ENCODE peak calls at places on chromosomes 6 and 20, in seven cellular contexts. One of them, this sample, is unnamed.

GRCh38 chr20:7492257-7492656 is 448.0 kb downstream of the HAO1 start:
- DNase-seq in fibroblast of the aortic adventitia: no peak
- DNase-seq in breast epithelium: no peak
- DNase-seq in K562: no peak
- DNase-seq in spleen: no peak
- DNase-seq in heart right ventricle: no peak
- DNase-seq in A549: no peak
- DNase-seq in this sample: no peak

GRCh38 chr20:1375515-1375914 is 17.3 kb downstream of the FKBP1A start:
- DNase-seq in breast epithelium: no peak
- DNase-seq in heart right ventricle: no peak
- DNase-seq in K562: no peak
- DNase-seq in fibroblast of the aortic adventitia: peak
- DNase-seq in spleen: no peak
- DNase-seq in A549: no peak
- DNase-seq in this sample: peak

GRCh38 chr6:115740907-115741306 is 319.8 kb downstream of the FRK start:
- DNase-seq in heart right ventricle: no peak
- DNase-seq in fibroblast of the aortic adventitia: no peak
- DNase-seq in breast epithelium: no peak
- DNase-seq in A549: no peak
- DNase-seq in K562: no peak
- DNase-seq in spleen: no peak
- DNase-seq in this sample: no peak

GRCh38 chr6:38178584-38178886 is 359.0 kb downstream of the ZFAND3 start:
- DNase-seq in K562: no peak
- DNase-seq in spleen: peak
- DNase-seq in fibroblast of the aortic adventitia: no peak
- DNase-seq in heart right ventricle: no peak
- DNase-seq in breast epithelium: peak
- DNase-seq in A549: no peak
- DNase-seq in this sample: no peak

GRCh38 chr20:38985603-38986170 is 23.5 kb downstream of the DHX35 start:
- DNase-seq in breast epithelium: no peak
- DNase-seq in K562: no peak
- DNase-seq in A549: no peak
- DNase-seq in heart right ventricle: no peak
- DNase-seq in spleen: no peak
- DNase-seq in fibroblast of the aortic adventitia: peak
- DNase-seq in this sample: peak

GRCh38 chr20:2084703-2085102 is 16.9 kb upstream of the STK35 start:
- DNase-seq in spleen: no peak
- DNase-seq in heart right ventricle: no peak
- DNase-seq in K562: no peak
- DNase-seq in fibroblast of the aortic adventitia: peak
- DNase-seq in A549: no peak
- DNase-seq in breast epithelium: no peak
- DNase-seq in this sample: peak

GRCh38 chr20:33338465-33339258 is 55.6 kb downstream of the BPIFB1 start:
- DNase-seq in A549: no peak
- DNase-seq in heart right ventricle: no peak
- DNase-seq in breast epithelium: no peak
- DNase-seq in K562: no peak
- DNase-seq in fibroblast of the aortic adventitia: no peak
- DNase-seq in spleen: no peak
- DNase-seq in this sample: no peak

GRCh38 chr6:27154696-27155095 is 92.8 kb upstream of the PRSS16 start:
- DNase-seq in breast epithelium: no peak
- DNase-seq in K562: no peak
- DNase-seq in heart right ventricle: no peak
- DNase-seq in spleen: no peak
- DNase-seq in fibroblast of the aortic adventitia: no peak
- DNase-seq in A549: no peak
- DNase-seq in this sample: no peak

GRCh38 chr20:2093200-2093781 is 8.3 kb upstream of the STK35 start:
- DNase-seq in fibroblast of the aortic adventitia: no peak
- DNase-seq in A549: peak
- DNase-seq in K562: no peak
- DNase-seq in heart right ventricle: no peak
- DNase-seq in spleen: no peak
- DNase-seq in breast epithelium: no peak
- DNase-seq in this sample: no peak

GRCh38 chr6:128713461-128713860 is 169.5 kb upstream of the LAMA2 start:
- DNase-seq in A549: no peak
- DNase-seq in breast epithelium: no peak
- DNase-seq in spleen: no peak
- DNase-seq in heart right ventricle: no peak
- DNase-seq in K562: no peak
- DNase-seq in fibroblast of the aortic adventitia: peak
- DNase-seq in this sample: no peak

GRCh38 chr6:25833136-25833535 is 1.3 kb upstream of the SLC17A1 start:
- DNase-seq in fibroblast of the aortic adventitia: no peak
- DNase-seq in A549: no peak
- DNase-seq in breast epithelium: no peak
- DNase-seq in spleen: no peak
- DNase-seq in heart right ventricle: no peak
- DNase-seq in K562: no peak
- DNase-seq in this sample: no peak

GRCh38 chr6:25830461-25830860 is 1.4 kb downstream of the SLC17A1 start:
- DNase-seq in spleen: no peak
- DNase-seq in A549: no peak
- DNase-seq in fibroblast of the aortic adventitia: no peak
- DNase-seq in breast epithelium: no peak
- DNase-seq in heart right ventricle: no peak
- DNase-seq in K562: no peak
- DNase-seq in this sample: no peak

GRCh38 chr6:25832670-25833069 is 818 bp upstream of the SLC17A1 start:
- DNase-seq in breast epithelium: no peak
- DNase-seq in spleen: no peak
- DNase-seq in fibroblast of the aortic adventitia: no peak
- DNase-seq in heart right ventricle: no peak
- DNase-seq in A549: no peak
- DNase-seq in K562: no peak
- DNase-seq in this sample: no peak

GRCh38 chr6:25832307-25832662 is 433 bp upstream of the SLC17A1 start:
- DNase-seq in K562: no peak
- DNase-seq in A549: no peak
- DNase-seq in heart right ventricle: no peak
- DNase-seq in breast epithelium: no peak
- DNase-seq in spleen: no peak
- DNase-seq in fibroblast of the aortic adventitia: no peak
- DNase-seq in this sample: no peak

GRCh38 chr6:25831532-25832306 is at the start of gene SLC17A1:
- DNase-seq in A549: no peak
- DNase-seq in breast epithelium: no peak
- DNase-seq in spleen: no peak
- DNase-seq in fibroblast of the aortic adventitia: no peak
- DNase-seq in heart right ventricle: no peak
- DNase-seq in K562: no peak
- DNase-seq in this sample: no peak
- TF ChIP-seq CTCF in A549: no peak
- TF ChIP-seq CTCF in breast epithelium: no peak
- TF ChIP-seq CTCF in spleen: no peak
- TF ChIP-seq CTCF in fibroblast of the aortic adventitia: no peak
- TF ChIP-seq CTCF in heart right ventricle: no peak
- TF ChIP-seq CTCF in K562: no peak
- TF ChIP-seq CTCF in this sample: no peak

GRCh38 chr6:13373919-13374318 is 45.6 kb upstream of the TBC1D7 start:
- DNase-seq in breast epithelium: no peak
- DNase-seq in spleen: no peak
- DNase-seq in heart right ventricle: no peak
- DNase-seq in fibroblast of the aortic adventitia: no peak
- DNase-seq in A549: no peak
- DNase-seq in K562: no peak
- DNase-seq in this sample: no peak

GRCh38 chr6:13375360-13375878 is 47.1 kb upstream of the TBC1D7 start:
- DNase-seq in breast epithelium: no peak
- DNase-seq in fibroblast of the aortic adventitia: no peak
- DNase-seq in A549: no peak
- DNase-seq in spleen: no peak
- DNase-seq in K562: no peak
- DNase-seq in heart right ventricle: no peak
- DNase-seq in this sample: no peak

GRCh38 chr6:13372688-13373487 is 44.6 kb upstream of the TBC1D7 start:
- DNase-seq in heart right ventricle: no peak
- DNase-seq in fibroblast of the aortic adventitia: no peak
- DNase-seq in A549: no peak
- DNase-seq in breast epithelium: no peak
- DNase-seq in spleen: no peak
- DNase-seq in K562: no peak
- DNase-seq in this sample: no peak

GRCh38 chr6:13371421-13372072 is 43.2 kb upstream of the TBC1D7 start:
- DNase-seq in A549: no peak
- DNase-seq in spleen: no peak
- DNase-seq in breast epithelium: no peak
- DNase-seq in K562: no peak
- DNase-seq in heart right ventricle: no peak
- DNase-seq in fibroblast of the aortic adventitia: no peak
- DNase-seq in this sample: no peak

GRCh38 chr6:13373488-13373886 is 45.1 kb upstream of the TBC1D7 start:
- DNase-seq in breast epithelium: no peak
- DNase-seq in A549: no peak
- DNase-seq in fibroblast of the aortic adventitia: peak
- DNase-seq in spleen: no peak
- DNase-seq in heart right ventricle: no peak
- DNase-seq in K562: no peak
- DNase-seq in this sample: peak
- H3K4me3 ChIP-seq in breast epithelium: no peak
- H3K4me3 ChIP-seq in A549: no peak
- H3K4me3 ChIP-seq in fibroblast of the aortic adventitia: no peak
- H3K4me3 ChIP-seq in spleen: no peak
- H3K4me3 ChIP-seq in heart right ventricle: no peak
- H3K4me3 ChIP-seq in K562: no peak
- H3K4me3 ChIP-seq in this sample: no peak

DNA sequence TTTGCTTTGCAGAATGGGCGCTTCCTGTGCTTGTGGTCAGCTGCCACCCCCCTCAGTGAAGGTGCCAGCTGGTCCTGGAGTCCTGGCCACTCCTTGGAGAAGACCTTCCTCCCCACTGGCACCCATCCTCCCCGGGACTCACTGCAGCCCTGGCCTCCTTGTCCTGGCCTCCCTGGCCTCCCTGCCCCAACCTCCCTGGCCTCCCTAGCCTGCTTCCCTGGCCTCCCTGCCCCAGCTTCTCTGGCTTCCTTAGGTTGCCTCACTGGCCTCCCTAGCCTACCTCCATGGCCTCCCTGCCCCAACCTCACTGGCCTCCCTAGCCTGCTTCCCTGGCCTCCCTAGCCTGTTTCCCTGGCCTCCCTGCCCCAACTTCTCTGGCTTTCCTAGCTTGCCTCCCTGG is 297.8 kb downstream of the CDH4 start:
- DNase-seq in breast epithelium: no peak
- DNase-seq in heart right ventricle: no peak
- DNase-seq in K562: no peak
- DNase-seq in A549: no peak
- DNase-seq in spleen: no peak
- DNase-seq in fibroblast of the aortic adventitia: no peak
- DNase-seq in this sample: no peak
- TF ChIP-seq CTCF in breast epithelium: no peak
- TF ChIP-seq CTCF in heart right ventricle: no peak
- TF ChIP-seq CTCF in K562: no peak
- TF ChIP-seq CTCF in A549: no peak
- TF ChIP-seq CTCF in spleen: no peak
- TF ChIP-seq CTCF in fibroblast of the aortic adventitia: no peak
- TF ChIP-seq CTCF in this sample: no peak

GRCh38 chr6:106525111-106525884 is 104.0 kb downstream of the RTN4IP1 start:
- DNase-seq in A549: no peak
- DNase-seq in heart right ventricle: no peak
- DNase-seq in K562: no peak
- DNase-seq in spleen: no peak
- DNase-seq in fibroblast of the aortic adventitia: no peak
- DNase-seq in breast epithelium: no peak
- DNase-seq in this sample: no peak
- H3K4me3 ChIP-seq in A549: no peak
- H3K4me3 ChIP-seq in heart right ventricle: peak
- H3K4me3 ChIP-seq in K562: no peak
- H3K4me3 ChIP-seq in spleen: peak
- H3K4me3 ChIP-seq in fibroblast of the aortic adventitia: no peak
- H3K4me3 ChIP-seq in breast epithelium: peak
- H3K4me3 ChIP-seq in this sample: no peak

GRCh38 chr6:53070808-53071207 is 5.6 kb downstream of the FBXO9 start:
- DNase-seq in A549: no peak
- DNase-seq in K562: no peak
- DNase-seq in spleen: no peak
- DNase-seq in fibroblast of the aortic adventitia: no peak
- DNase-seq in heart right ventricle: no peak
- DNase-seq in breast epithelium: no peak
- DNase-seq in this sample: peak
- TF ChIP-seq CTCF in A549: no peak
- TF ChIP-seq CTCF in K562: no peak
- TF ChIP-seq CTCF in spleen: no peak
- TF ChIP-seq CTCF in fibroblast of the aortic adventitia: peak
- TF ChIP-seq CTCF in heart right ventricle: no peak
- TF ChIP-seq CTCF in breast epithelium: no peak
- TF ChIP-seq CTCF in this sample: no peak

This sample was measured in cardiac fibroblast.